ENCODE peak calls at places on chromosomes 4 and X, in nine cellular contexts. One of them, this sample, is unnamed.

GRCh38 chrX:111259559-111259958 is 10.7 kb downstream of the CAPN6 start:
- DNase-seq in tibial nerve: no peak
- DNase-seq in tibial artery: no peak
- DNase-seq in thyroid gland: no peak
- DNase-seq in mammary epithelial cell: no peak
- DNase-seq in Panc1: no peak
- DNase-seq in neural progenitor cell: no peak
- DNase-seq in endodermal cell: no peak
- DNase-seq in IMR-90: no peak
- DNase-seq in this sample: no peak

GRCh38 chr4:163269156-163269555 is 63.2 kb downstream of the NPY1R start:
- DNase-seq in tibial nerve: no peak
- DNase-seq in tibial artery: no peak
- DNase-seq in thyroid gland: no peak
- DNase-seq in mammary epithelial cell: no peak
- DNase-seq in Panc1: no peak
- DNase-seq in neural progenitor cell: no peak
- DNase-seq in endodermal cell: no peak
- DNase-seq in IMR-90: no peak
- DNase-seq in this sample: no peak

GRCh38 chrX:132127748-132128147 is at the start of gene FRMD7:
- DNase-seq in tibial nerve: no peak
- DNase-seq in tibial artery: no peak
- DNase-seq in thyroid gland: no peak
- DNase-seq in mammary epithelial cell: no peak
- DNase-seq in Panc1: no peak
- DNase-seq in neural progenitor cell: no peak
- DNase-seq in endodermal cell: no peak
- DNase-seq in IMR-90: no peak
- DNase-seq in this sample: no peak

GRCh38 chrX:69616520-69617203 is 749 bp downstream of the EDA start:
- DNase-seq in tibial nerve: no peak
- DNase-seq in tibial artery: peak; percentile 59
- DNase-seq in thyroid gland: peak; percentile 33
- DNase-seq in mammary epithelial cell: no peak
- DNase-seq in Panc1: no peak
- DNase-seq in neural progenitor cell: peak; percentile 46
- DNase-seq in endodermal cell: peak; percentile 68
- DNase-seq in IMR-90: no peak
- DNase-seq in this sample: no peak

GRCh38 chr4:124862261-124862660 is 149.7 kb upstream of the ANKRD50 start:
- DNase-seq in tibial nerve: no peak
- DNase-seq in tibial artery: no peak
- DNase-seq in thyroid gland: no peak
- DNase-seq in mammary epithelial cell: no peak
- DNase-seq in Panc1: no peak
- DNase-seq in neural progenitor cell: no peak
- DNase-seq in endodermal cell: no peak
- DNase-seq in IMR-90: no peak
- DNase-seq in this sample: no peak

GRCh38 chrX:16772460-16772859 is 13.8 kb upstream of the TXLNG start:
- DNase-seq in tibial nerve: no peak
- DNase-seq in tibial artery: no peak
- DNase-seq in thyroid gland: no peak
- DNase-seq in mammary epithelial cell: no peak
- DNase-seq in Panc1: no peak
- DNase-seq in neural progenitor cell: peak; percentile 50
- DNase-seq in endodermal cell: peak; percentile 79
- DNase-seq in IMR-90: no peak
- DNase-seq in this sample: no peak

GRCh38 chrX:20498851-20499635 is 232.3 kb upstream of the RPS6KA3 start:
- DNase-seq in tibial nerve: no peak
- DNase-seq in tibial artery: no peak
- DNase-seq in thyroid gland: no peak
- DNase-seq in mammary epithelial cell: no peak
- DNase-seq in Panc1: no peak
- DNase-seq in neural progenitor cell: no peak
- DNase-seq in endodermal cell: no peak
- DNase-seq in IMR-90: peak; percentile 64
- DNase-seq in this sample: no peak

GRCh38 chr4:179867300-179867878 is 2375.8 kb upstream of the TENM3 start:
- DNase-seq in tibial nerve: no peak
- DNase-seq in tibial artery: no peak
- DNase-seq in thyroid gland: peak; percentile 52
- DNase-seq in mammary epithelial cell: peak; percentile 20
- DNase-seq in Panc1: peak; percentile 35
- DNase-seq in neural progenitor cell: peak; percentile 84
- DNase-seq in endodermal cell: peak; percentile 95
- DNase-seq in IMR-90: peak; percentile 57
- DNase-seq in this sample: peak; percentile 58

GRCh38 chr4:1578301-1578781 is 105.8 kb downstream of the FAM53A start:
- DNase-seq in tibial nerve: no peak
- DNase-seq in tibial artery: no peak
- DNase-seq in thyroid gland: peak; percentile 15
- DNase-seq in mammary epithelial cell: no peak
- DNase-seq in Panc1: no peak
- DNase-seq in neural progenitor cell: peak; percentile 78
- DNase-seq in endodermal cell: peak; percentile 81
- DNase-seq in IMR-90: no peak
- DNase-seq in this sample: no peak

GRCh38 chr4:153002110-153002509 is 66.0 kb downstream of the FHDC1 start:
- DNase-seq in tibial nerve: no peak
- DNase-seq in tibial artery: no peak
- DNase-seq in thyroid gland: no peak
- DNase-seq in mammary epithelial cell: no peak
- DNase-seq in Panc1: no peak
- DNase-seq in neural progenitor cell: no peak
- DNase-seq in endodermal cell: no peak
- DNase-seq in IMR-90: no peak
- DNase-seq in this sample: no peak

GRCh38 chrX:49910344-49910743 is 12.1 kb upstream of the CLCN5 start:
- DNase-seq in tibial nerve: no peak
- DNase-seq in tibial artery: no peak
- DNase-seq in thyroid gland: no peak
- DNase-seq in mammary epithelial cell: no peak
- DNase-seq in Panc1: no peak
- DNase-seq in neural progenitor cell: no peak
- DNase-seq in endodermal cell: no peak
- DNase-seq in IMR-90: no peak
- DNase-seq in this sample: no peak

GRCh38 chrX:9683350-9683749 is 82.3 kb downstream of the GPR143 start:
- DNase-seq in tibial nerve: no peak
- DNase-seq in tibial artery: no peak
- DNase-seq in thyroid gland: no peak
- DNase-seq in mammary epithelial cell: no peak
- DNase-seq in Panc1: no peak
- DNase-seq in neural progenitor cell: no peak
- DNase-seq in endodermal cell: no peak
- DNase-seq in IMR-90: no peak
- DNase-seq in this sample: no peak

GRCh38 chrX:30283456-30284200 is 25.6 kb downstream of the NR0B1 start:
- DNase-seq in tibial nerve: no peak
- DNase-seq in tibial artery: no peak
- DNase-seq in thyroid gland: no peak
- DNase-seq in mammary epithelial cell: peak; percentile 88
- DNase-seq in Panc1: peak; percentile 60
- DNase-seq in neural progenitor cell: no peak
- DNase-seq in endodermal cell: no peak
- DNase-seq in IMR-90: peak; percentile 93
- DNase-seq in this sample: no peak

GRCh38 chrX:94057385-94057784 is 383.4 kb downstream of the FAM133A start:
- DNase-seq in tibial nerve: no peak
- DNase-seq in tibial artery: no peak
- DNase-seq in thyroid gland: no peak
- DNase-seq in mammary epithelial cell: peak; percentile 52
- DNase-seq in Panc1: no peak
- DNase-seq in neural progenitor cell: no peak
- DNase-seq in endodermal cell: no peak
- DNase-seq in IMR-90: no peak
- DNase-seq in this sample: no peak

DNA sequence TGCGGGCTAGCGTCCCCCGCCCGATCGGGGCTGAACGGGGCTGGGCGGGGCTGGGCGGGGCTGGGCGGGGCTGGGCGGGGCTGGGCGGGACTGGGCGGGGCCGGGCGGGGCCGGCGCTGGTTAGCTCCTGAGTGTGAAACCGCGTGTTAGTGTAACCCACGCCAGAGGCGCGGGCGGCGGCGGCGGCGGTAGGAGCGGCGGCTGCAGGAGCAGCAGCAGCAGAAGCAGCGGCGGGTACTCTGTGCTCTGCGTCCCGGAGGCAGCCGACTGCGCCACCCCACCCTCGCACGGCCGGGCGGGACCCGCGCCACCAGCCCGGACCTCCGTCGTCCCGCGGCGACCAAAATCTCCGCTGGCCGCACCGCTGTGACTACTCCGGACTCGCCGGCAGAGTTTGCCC is 128.1 kb downstream of the LAS1L start:
- DNase-seq in tibial nerve: no peak
- DNase-seq in tibial artery: no peak
- DNase-seq in thyroid gland: no peak
- DNase-seq in mammary epithelial cell: no peak
- DNase-seq in Panc1: no peak
- DNase-seq in neural progenitor cell: peak; percentile 2
- DNase-seq in endodermal cell: no peak
- DNase-seq in IMR-90: no peak
- DNase-seq in this sample: no peak
- H3K4me3 ChIP-seq in tibial nerve: no peak overlapping the region
- H3K4me3 ChIP-seq in tibial artery: peak overlapping the region; percentile 30
- H3K4me3 ChIP-seq in thyroid gland: no peak overlapping the region
- H3K4me3 ChIP-seq in mammary epithelial cell: no peak overlapping the region
- H3K4me3 ChIP-seq in Panc1: peak overlapping the region; percentile 43
- H3K4me3 ChIP-seq in neural progenitor cell: no peak overlapping the region
- H3K4me3 ChIP-seq in endodermal cell: no peak overlapping the region
- H3K4me3 ChIP-seq in IMR-90: no peak overlapping the region
- H3K4me3 ChIP-seq in this sample: peak overlapping the region; percentile 49

GRCh38 chr4:109444182-109444844 is 10.7 kb downstream of the SEC24B start:
- DNase-seq in tibial nerve: no peak
- DNase-seq in tibial artery: no peak
- DNase-seq in thyroid gland: no peak
- DNase-seq in mammary epithelial cell: no peak
- DNase-seq in Panc1: no peak
- DNase-seq in neural progenitor cell: no peak
- DNase-seq in endodermal cell: no peak
- DNase-seq in IMR-90: no peak
- DNase-seq in this sample: no peak

GRCh38 chr4:109441858-109442480 is 8.4 kb downstream of the SEC24B start:
- DNase-seq in tibial nerve: no peak
- DNase-seq in tibial artery: no peak
- DNase-seq in thyroid gland: no peak
- DNase-seq in mammary epithelial cell: peak; percentile 46
- DNase-seq in Panc1: no peak
- DNase-seq in neural progenitor cell: no peak
- DNase-seq in endodermal cell: no peak
- DNase-seq in IMR-90: peak; percentile 19
- DNase-seq in this sample: no peak

GRCh38 chr4:109436504-109436903 is 2.9 kb downstream of the SEC24B start:
- DNase-seq in tibial nerve: no peak
- DNase-seq in tibial artery: no peak
- DNase-seq in thyroid gland: no peak
- DNase-seq in mammary epithelial cell: no peak
- DNase-seq in Panc1: no peak
- DNase-seq in neural progenitor cell: no peak
- DNase-seq in endodermal cell: no peak
- DNase-seq in IMR-90: no peak
- DNase-seq in this sample: no peak

GRCh38 chr4:109435635-109436034 is 2.0 kb downstream of the SEC24B start:
- DNase-seq in tibial nerve: no peak
- DNase-seq in tibial artery: no peak
- DNase-seq in thyroid gland: peak; percentile 8
- DNase-seq in mammary epithelial cell: no peak
- DNase-seq in Panc1: no peak
- DNase-seq in neural progenitor cell: no peak
- DNase-seq in endodermal cell: no peak
- DNase-seq in IMR-90: no peak
- DNase-seq in this sample: no peak

DNA sequence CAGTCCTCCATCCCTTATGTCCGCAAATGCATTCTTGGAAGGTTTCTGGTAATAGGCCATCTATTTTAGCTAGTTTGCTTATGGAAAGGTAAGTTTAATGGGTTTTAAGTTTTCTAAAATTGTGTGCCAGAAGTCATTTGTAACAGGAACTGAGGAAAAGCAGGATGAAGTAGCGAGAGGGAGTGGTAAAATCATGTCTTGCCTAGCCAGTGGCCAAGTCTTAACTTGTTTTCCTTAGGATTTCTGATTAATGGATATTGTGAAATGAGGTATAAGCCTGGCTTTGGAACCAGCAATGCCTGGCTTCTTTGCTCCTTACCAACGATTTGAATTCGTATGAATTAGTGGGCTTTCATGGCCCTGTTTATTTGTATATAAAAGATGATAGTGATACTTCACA is 7.3 kb downstream of the SEC24B start:
- DNase-seq in tibial nerve: no peak
- DNase-seq in tibial artery: no peak
- DNase-seq in thyroid gland: no peak
- DNase-seq in mammary epithelial cell: peak; percentile 83
- DNase-seq in Panc1: no peak
- DNase-seq in neural progenitor cell: no peak
- DNase-seq in endodermal cell: no peak
- DNase-seq in IMR-90: no peak
- DNase-seq in this sample: no peak
- H3K27ac ChIP-seq in tibial nerve: peak overlapping the region; percentile 10
- H3K27ac ChIP-seq in tibial artery: peak overlapping the region; percentile 21
- H3K27ac ChIP-seq in thyroid gland: peak overlapping the region; percentile 19
- H3K27ac ChIP-seq in mammary epithelial cell: peak overlapping the region; percentile 80
- H3K27ac ChIP-seq in Panc1: no peak overlapping the region
- H3K27ac ChIP-seq in neural progenitor cell: no peak overlapping the region
- H3K27ac ChIP-seq in endodermal cell: no peak overlapping the region
- H3K27ac ChIP-seq in IMR-90: no peak overlapping the region
- H3K27ac ChIP-seq in this sample: no peak overlapping the region

GRCh38 chr4:143531773-143532491 is 18.4 kb downstream of the SMARCA5 start:
- DNase-seq in tibial nerve: no peak
- DNase-seq in tibial artery: no peak
- DNase-seq in thyroid gland: no peak
- DNase-seq in mammary epithelial cell: no peak
- DNase-seq in Panc1: no peak
- DNase-seq in neural progenitor cell: no peak
- DNase-seq in endodermal cell: no peak
- DNase-seq in IMR-90: peak; percentile 73
- DNase-seq in this sample: no peak

DNA sequence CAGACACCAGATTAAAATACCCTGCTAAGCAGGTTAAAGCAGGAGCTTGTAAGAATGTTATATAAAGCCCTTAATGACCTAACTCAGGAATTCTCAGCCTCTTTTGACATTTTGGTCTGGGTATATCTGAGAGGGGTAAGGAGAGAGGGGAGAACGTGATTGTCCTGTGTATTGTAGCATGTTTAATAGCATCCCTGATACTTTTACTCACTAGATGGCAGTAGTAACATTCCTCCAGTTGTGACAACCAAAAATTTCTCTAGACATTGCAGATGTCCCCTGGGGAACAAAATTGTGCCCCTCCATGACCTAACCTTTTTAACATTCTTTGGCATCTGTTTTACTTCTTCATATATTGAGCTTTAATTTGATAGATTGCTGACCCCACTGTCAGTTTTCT is 17.9 kb downstream of the SMARCA5 start:
- DNase-seq in tibial nerve: no peak
- DNase-seq in tibial artery: no peak
- DNase-seq in thyroid gland: no peak
- DNase-seq in mammary epithelial cell: no peak
- DNase-seq in Panc1: no peak
- DNase-seq in neural progenitor cell: peak; percentile 3
- DNase-seq in endodermal cell: no peak
- DNase-seq in IMR-90: peak; percentile 5
- DNase-seq in this sample: no peak
- TF ChIP-seq CTCF in tibial nerve: no peak
- TF ChIP-seq CTCF in tibial artery: peak; percentile 13
- TF ChIP-seq CTCF in thyroid gland: no peak
- TF ChIP-seq CTCF in mammary epithelial cell: peak; percentile 41
- TF ChIP-seq CTCF in Panc1: peak; percentile 33
- TF ChIP-seq CTCF in neural progenitor cell: peak; percentile 43
- TF ChIP-seq CTCF in endodermal cell: peak; percentile 63
- TF ChIP-seq CTCF in IMR-90: peak; percentile 23
- TF ChIP-seq CTCF in this sample: peak; percentile 49

GRCh38 chrX:6225307-6226052 is 3.2 kb downstream of the NLGN4X start:
- DNase-seq in tibial nerve: no peak
- DNase-seq in tibial artery: no peak
- DNase-seq in thyroid gland: no peak
- DNase-seq in mammary epithelial cell: peak; percentile 5
- DNase-seq in Panc1: no peak
- DNase-seq in neural progenitor cell: peak; percentile 26
- DNase-seq in endodermal cell: peak; percentile 43
- DNase-seq in IMR-90: no peak
- DNase-seq in this sample: peak; percentile 11
- H3K4me3 ChIP-seq in tibial nerve: peak overlapping the region; percentile 29
- H3K4me3 ChIP-seq in tibial artery: peak overlapping the region; percentile 50
- H3K4me3 ChIP-seq in thyroid gland: no peak overlapping the region
- H3K4me3 ChIP-seq in mammary epithelial cell: no peak overlapping the region
- H3K4me3 ChIP-seq in Panc1: no peak overlapping the region
- H3K4me3 ChIP-seq in neural progenitor cell: peak overlapping the region; percentile 80
- H3K4me3 ChIP-seq in endodermal cell: peak overlapping the region; percentile 89
- H3K4me3 ChIP-seq in IMR-90: no peak overlapping the region
- H3K4me3 ChIP-seq in this sample: peak overlapping the region; percentile 69

This sample was measured in dorsolateral prefrontal cortex.